ENCODE peak calls at places on chromosome 22, in four cellular contexts. Y is colonic mucosa, V is HT-29, M is SW 1271. C is an unnamed sample.

GRCh38 chr22:22657712-22658111 is 13.3 kb downstream of the GGTLC2 start:
- DNase-seq in Y (no peak), V (no peak), M (no peak), C (no peak)

GRCh38 chr22:36291831-36292740 is 39.2 kb downstream of the APOL1 start:
- DNase-seq in Y (no peak), V (no peak), M (no peak), C (no peak)

GRCh38 chr22:23158516-23159286 is 13.4 kb downstream of the RAB36 start:
- DNase-seq in Y (no peak), V (no peak), M (no peak), C (no peak)

GRCh38 chr22:17912942-17913704 is 111.2 kb downstream of the MICAL3 start:
- DNase-seq in Y (no peak), V (no peak), M (no peak), C (no peak)

GRCh38 chr22:31210830-31211503 is 1.1 kb upstream of the LIMK2 start:
- DNase-seq in Y (no peak), V (no peak), M (no peak), C (no peak)

GRCh38 chr22:20264614-20265452 is 3.3 kb downstream of the RTN4R start:
- DNase-seq in Y (no peak), V (no peak), M (no peak), C (no peak)

GRCh38 chr22:42313804-42314581 is 43.5 kb upstream of the TCF20 start:
- DNase-seq in Y (peak; percentile 90), V (peak; percentile 90), M (no peak), C (peak; percentile 74)

GRCh38 chr22:50545522-50546325 is at the start of gene KLHDC7B:
- DNase-seq in Y (no peak), V (no peak), M (no peak), C (no peak)

GRCh38 chr22:45400046-45400445 is 13.4 kb downstream of the SMC1B start:
- DNase-seq in Y (no peak), V (no peak), M (no peak), C (no peak)

GRCh38 chr22:21051145-21051835 is 5.5 kb downstream of the LRRC74B start:
- DNase-seq in Y (no peak), V (no peak), M (no peak), C (no peak)

GRCh38 chr22:28992565-28993326 is 68.9 kb downstream of the C22orf31 start:
- DNase-seq in Y (no peak), V (no peak), M (no peak), C (no peak)

GRCh38 chr22:49569286-49570031 is 258.2 kb downstream of the BRD1 start:
- DNase-seq in Y (no peak), V (no peak), M (no peak), C (no peak)

GRCh38 chr22:25656724-25657123 is 85.3 kb upstream of the MYO18B start:
- DNase-seq in Y (no peak), V (no peak), M (no peak), C (no peak)

GRCh38 chr22:45671783-45672563 is at the start of gene ATXN10:
- DNase-seq in Y (peak; percentile 60), V (peak; percentile 47), M (peak; percentile 61), C (peak; percentile 77)

GRCh38 chr22:17097062-17097461 is 12.3 kb downstream of the IL17RA start:
- DNase-seq in Y (no peak), V (no peak), M (no peak), C (no peak)

GRCh38 chr22:40325315-40325714 is 21.0 kb upstream of the ADSL start:
- DNase-seq in Y (no peak), V (no peak), M (no peak), C (no peak)

GRCh38 chr22:27686534-27686933 is 115.0 kb downstream of the MN1 start:
- DNase-seq in Y (peak; percentile 39), V (no peak), M (no peak), C (no peak)

GRCh38 chr22:23836281-23836680 is 2.5 kb downstream of the DERL3 start:
- DNase-seq in Y (no peak), V (no peak), M (no peak), C (no peak)

GRCh38 chr22:42655693-42656092 is 6.5 kb upstream of the CYB5R3 start:
- DNase-seq in Y (no peak), V (no peak), M (no peak), C (no peak)

GRCh38 chr22:43512279-43512678 is 100.5 kb downstream of the MPPED1 start:
- DNase-seq in Y (no peak), V (no peak), M (no peak), C (no peak)

GRCh38 chr22:25419247-25420113 is 145.0 kb upstream of the GRK3 start:
- DNase-seq in Y (peak; percentile 42), V (no peak), M (no peak), C (no peak)

C was measured in iPS-NIHi11.